ENCODE peak calls at places on chromosomes 11 and 22, in nine cellular contexts. X is Right ventricle myocardium inferior, T is KG1, M is chondrocyte, V is NT2/D1, A is NB4, L is left colon, Y is hepatic stellate cell, I is T-helper 1 cell. G is an unnamed sample.

GRCh38 chr11:22460181-22460580 is 122.0 kb downstream of the SLC17A6 start:
- DNase-seq in X (no peak), T (no peak), M (no peak), V (no peak), A (no peak), L (no peak), Y (no peak), I (no peak), G (no peak)

GRCh38 chr11:79417069-79417920 is 23.5 kb downstream of the TENM4 start:
- DNase-seq in X (no peak), T (no peak), M (no peak), V (no peak), A (no peak), L (no peak), Y (no peak), I (no peak), G (no peak)

GRCh38 chr22:46777609-46777970 is 15.1 kb downstream of the TBC1D22A start:
- DNase-seq in X (peak), T (no peak), M (no peak), V (no peak), A (no peak), L (peak), Y (no peak), I (no peak), G (no peak)

GRCh38 chr11:20355221-20356219 is 8.0 kb upstream of the HTATIP2 start:
- DNase-seq in X (no peak), T (no peak), M (no peak), V (no peak), A (peak), L (peak), Y (peak), I (no peak), G (peak)

GRCh38 chr11:117202386-117203068 is 3.4 kb downstream of the TAGLN start:
- DNase-seq in X (peak), T (no peak), M (no peak), V (no peak), A (no peak), L (no peak), Y (no peak), I (no peak), G (no peak)

GRCh38 chr11:120805960-120806555 is 217.8 kb upstream of the TBCEL start:
- DNase-seq in X (no peak), T (no peak), M (no peak), V (no peak), A (no peak), L (no peak), Y (no peak), I (no peak), G (no peak)

GRCh38 chr11:74680035-74680671 is 51.1 kb downstream of the CHRDL2 start:
- DNase-seq in X (no peak), T (no peak), M (no peak), V (no peak), A (no peak), L (no peak), Y (no peak), I (no peak), G (no peak)

GRCh38 chr22:40216041-40216756 is 38.5 kb downstream of the TNRC6B start:
- DNase-seq in X (no peak), T (no peak), M (no peak), V (no peak), A (no peak), L (no peak), Y (no peak), I (no peak), G (no peak)

GRCh38 chr22:33274214-33274828 is 216.1 kb upstream of the SYN3 start:
- DNase-seq in X (no peak), T (no peak), M (no peak), V (peak), A (peak), L (peak), Y (no peak), I (no peak), G (peak)

GRCh38 chr22:50473088-50473487 is 1.7 kb downstream of the SBF1 start:
- DNase-seq in X (no peak), T (no peak), M (no peak), V (no peak), A (peak), L (peak), Y (no peak), I (no peak), G (no peak)

GRCh38 chr11:110366234-110366633 is 63.5 kb upstream of the FDX1 start:
- DNase-seq in X (no peak), T (no peak), M (no peak), V (no peak), A (no peak), L (no peak), Y (no peak), I (no peak), G (no peak)

GRCh38 chr11:45385423-45385822 is 99.3 kb upstream of the SYT13 start:
- DNase-seq in X (no peak), T (no peak), M (peak), V (no peak), A (no peak), L (no peak), Y (no peak), I (no peak), G (no peak)

G was measured in iPS DF 6.9.